ENCODE peak calls at places on chromosomes 6 and 20, in ten cellular contexts. One of them, this sample, is unnamed.

GRCh38 chr20:37758332-37758731 is 64.5 kb downstream of the CTNNBL1 start:
- DNase-seq in endodermal cell: peak; percentile 82
- DNase-seq in fibroblast of lung: no peak
- DNase-seq in uterus: no peak
- DNase-seq in CD8-positive, alpha-beta T cell: no peak
- DNase-seq in astrocyte: no peak
- DNase-seq in brain microvascular endothelial cell: no peak
- DNase-seq in SK-N-SH: no peak
- DNase-seq in IMR-90: no peak
- DNase-seq in astrocyte of the cerebellum: no peak
- DNase-seq in this sample: no peak

GRCh38 chr20:46348231-46348803 is 40.0 kb upstream of the CDH22 start:
- DNase-seq in fibroblast of lung: no peak
- DNase-seq in astrocyte: no peak
- DNase-seq in uterus: no peak
- DNase-seq in SK-N-SH: no peak
- DNase-seq in endodermal cell: peak; percentile 91
- DNase-seq in brain microvascular endothelial cell: peak; percentile 24
- DNase-seq in astrocyte of the cerebellum: no peak
- DNase-seq in IMR-90: peak; percentile 22
- DNase-seq in CD8-positive, alpha-beta T cell: no peak
- DNase-seq in this sample: no peak

GRCh38 chr6:75581231-75581630 is 20.4 kb upstream of the SENP6 start:
- DNase-seq in CD8-positive, alpha-beta T cell: no peak
- DNase-seq in SK-N-SH: no peak
- DNase-seq in brain microvascular endothelial cell: no peak
- DNase-seq in uterus: no peak
- DNase-seq in astrocyte: no peak
- DNase-seq in fibroblast of lung: no peak
- DNase-seq in astrocyte of the cerebellum: no peak
- DNase-seq in IMR-90: no peak
- DNase-seq in endodermal cell: no peak
- DNase-seq in this sample: no peak

GRCh38 chr6:108168501-108168979 is 2.7 kb downstream of the NR2E1 start:
- DNase-seq in astrocyte of the cerebellum: peak; percentile 66
- DNase-seq in fibroblast of lung: peak; percentile 38
- DNase-seq in uterus: no peak
- DNase-seq in endodermal cell: peak; percentile 88
- DNase-seq in brain microvascular endothelial cell: no peak
- DNase-seq in CD8-positive, alpha-beta T cell: no peak
- DNase-seq in astrocyte: peak; percentile 19
- DNase-seq in SK-N-SH: peak; percentile 74
- DNase-seq in IMR-90: no peak
- DNase-seq in this sample: no peak

GRCh38 chr6:157615411-157615763 is 207.7 kb upstream of the SNX9 start:
- DNase-seq in endodermal cell: no peak
- DNase-seq in fibroblast of lung: no peak
- DNase-seq in uterus: no peak
- DNase-seq in astrocyte of the cerebellum: no peak
- DNase-seq in astrocyte: no peak
- DNase-seq in CD8-positive, alpha-beta T cell: no peak
- DNase-seq in IMR-90: no peak
- DNase-seq in SK-N-SH: no peak
- DNase-seq in brain microvascular endothelial cell: no peak
- DNase-seq in this sample: no peak

GRCh38 chr6:84738996-84739865 is 25.2 kb downstream of the TBX18 start:
- DNase-seq in astrocyte: no peak
- DNase-seq in brain microvascular endothelial cell: no peak
- DNase-seq in endodermal cell: no peak
- DNase-seq in CD8-positive, alpha-beta T cell: no peak
- DNase-seq in fibroblast of lung: no peak
- DNase-seq in uterus: no peak
- DNase-seq in SK-N-SH: no peak
- DNase-seq in IMR-90: no peak
- DNase-seq in astrocyte of the cerebellum: no peak
- DNase-seq in this sample: no peak

GRCh38 chr20:59686404-59687346 is 82.3 kb downstream of the PHACTR3 start:
- DNase-seq in astrocyte: no peak
- DNase-seq in uterus: no peak
- DNase-seq in IMR-90: no peak
- DNase-seq in CD8-positive, alpha-beta T cell: no peak
- DNase-seq in SK-N-SH: no peak
- DNase-seq in astrocyte of the cerebellum: no peak
- DNase-seq in endodermal cell: no peak
- DNase-seq in brain microvascular endothelial cell: no peak
- DNase-seq in fibroblast of lung: no peak
- DNase-seq in this sample: no peak

GRCh38 chr6:47496935-47497579 is 19.5 kb downstream of the CD2AP start:
- DNase-seq in CD8-positive, alpha-beta T cell: no peak
- DNase-seq in SK-N-SH: no peak
- DNase-seq in brain microvascular endothelial cell: no peak
- DNase-seq in astrocyte of the cerebellum: no peak
- DNase-seq in fibroblast of lung: no peak
- DNase-seq in endodermal cell: no peak
- DNase-seq in uterus: no peak
- DNase-seq in astrocyte: no peak
- DNase-seq in IMR-90: no peak
- DNase-seq in this sample: no peak

GRCh38 chr6:19380287-19380686 is 456.9 kb upstream of the ID4 start:
- DNase-seq in SK-N-SH: no peak
- DNase-seq in astrocyte of the cerebellum: no peak
- DNase-seq in brain microvascular endothelial cell: peak; percentile 32
- DNase-seq in astrocyte: peak; percentile 40
- DNase-seq in IMR-90: no peak
- DNase-seq in CD8-positive, alpha-beta T cell: no peak
- DNase-seq in endodermal cell: no peak
- DNase-seq in uterus: no peak
- DNase-seq in fibroblast of lung: peak; percentile 61
- DNase-seq in this sample: no peak

GRCh38 chr6:134114918-134115714 is 62.7 kb upstream of the SLC2A12 start:
- DNase-seq in endodermal cell: no peak
- DNase-seq in fibroblast of lung: no peak
- DNase-seq in astrocyte of the cerebellum: no peak
- DNase-seq in brain microvascular endothelial cell: no peak
- DNase-seq in astrocyte: no peak
- DNase-seq in SK-N-SH: no peak
- DNase-seq in uterus: no peak
- DNase-seq in IMR-90: no peak
- DNase-seq in CD8-positive, alpha-beta T cell: no peak
- DNase-seq in this sample: no peak

GRCh38 chr6:42694586-42694985 is 27.8 kb downstream of the PRPH2 start:
- DNase-seq in brain microvascular endothelial cell: peak; percentile 49
- DNase-seq in astrocyte of the cerebellum: no peak
- DNase-seq in endodermal cell: no peak
- DNase-seq in CD8-positive, alpha-beta T cell: no peak
- DNase-seq in SK-N-SH: no peak
- DNase-seq in IMR-90: peak; percentile 67
- DNase-seq in uterus: peak; percentile 30
- DNase-seq in astrocyte: no peak
- DNase-seq in fibroblast of lung: peak; percentile 23
- DNase-seq in this sample: no peak

GRCh38 chr20:7770578-7770977 is 169.7 kb downstream of the HAO1 start:
- DNase-seq in CD8-positive, alpha-beta T cell: no peak
- DNase-seq in fibroblast of lung: peak; percentile 30
- DNase-seq in IMR-90: no peak
- DNase-seq in astrocyte: peak; percentile 18
- DNase-seq in brain microvascular endothelial cell: peak; percentile 17
- DNase-seq in uterus: no peak
- DNase-seq in astrocyte of the cerebellum: no peak
- DNase-seq in endodermal cell: no peak
- DNase-seq in SK-N-SH: no peak
- DNase-seq in this sample: peak; percentile 2

GRCh38 chr6:80744213-80744612 is 637.7 kb downstream of the BCKDHB start:
- DNase-seq in uterus: no peak
- DNase-seq in fibroblast of lung: no peak
- DNase-seq in endodermal cell: no peak
- DNase-seq in astrocyte: no peak
- DNase-seq in astrocyte of the cerebellum: no peak
- DNase-seq in SK-N-SH: no peak
- DNase-seq in brain microvascular endothelial cell: no peak
- DNase-seq in IMR-90: no peak
- DNase-seq in CD8-positive, alpha-beta T cell: no peak
- DNase-seq in this sample: no peak

GRCh38 chr6:80742481-80742880 is 636.0 kb downstream of the BCKDHB start:
- DNase-seq in fibroblast of lung: peak; percentile 56
- DNase-seq in brain microvascular endothelial cell: peak; percentile 33
- DNase-seq in astrocyte: peak; percentile 39
- DNase-seq in CD8-positive, alpha-beta T cell: no peak
- DNase-seq in uterus: no peak
- DNase-seq in IMR-90: peak; percentile 25
- DNase-seq in SK-N-SH: no peak
- DNase-seq in astrocyte of the cerebellum: peak; percentile 49
- DNase-seq in endodermal cell: no peak
- DNase-seq in this sample: no peak
- TF ChIP-seq CTCF in fibroblast of lung: peak; percentile 35
- TF ChIP-seq CTCF in brain microvascular endothelial cell: peak; percentile 36
- TF ChIP-seq CTCF in astrocyte: peak; percentile 37
- TF ChIP-seq CTCF in CD8-positive, alpha-beta T cell: no peak
- TF ChIP-seq CTCF in uterus: no peak
- TF ChIP-seq CTCF in IMR-90: peak; percentile 41
- TF ChIP-seq CTCF in SK-N-SH: peak; percentile 59
- TF ChIP-seq CTCF in astrocyte of the cerebellum: peak; percentile 44
- TF ChIP-seq CTCF in endodermal cell: peak; percentile 71
- TF ChIP-seq CTCF in this sample: no peak

GRCh38 chr6:74577619-74578018 is 628.2 kb downstream of the COL12A1 start:
- DNase-seq in uterus: no peak
- DNase-seq in fibroblast of lung: peak; percentile 7
- DNase-seq in IMR-90: no peak
- DNase-seq in brain microvascular endothelial cell: no peak
- DNase-seq in CD8-positive, alpha-beta T cell: no peak
- DNase-seq in astrocyte: no peak
- DNase-seq in astrocyte of the cerebellum: no peak
- DNase-seq in endodermal cell: no peak
- DNase-seq in SK-N-SH: no peak
- DNase-seq in this sample: no peak

GRCh38 chr6:74574794-74575193 is 631.1 kb downstream of the COL12A1 start:
- DNase-seq in SK-N-SH: peak; percentile 13
- DNase-seq in fibroblast of lung: peak; percentile 14
- DNase-seq in astrocyte: peak; percentile 8
- DNase-seq in astrocyte of the cerebellum: no peak
- DNase-seq in endodermal cell: peak; percentile 51
- DNase-seq in brain microvascular endothelial cell: peak; percentile 36
- DNase-seq in IMR-90: peak; percentile 58
- DNase-seq in CD8-positive, alpha-beta T cell: no peak
- DNase-seq in uterus: no peak
- DNase-seq in this sample: no peak

GRCh38 chr6:74581681-74582080 is 624.2 kb downstream of the COL12A1 start:
- DNase-seq in endodermal cell: no peak
- DNase-seq in CD8-positive, alpha-beta T cell: no peak
- DNase-seq in uterus: no peak
- DNase-seq in fibroblast of lung: no peak
- DNase-seq in IMR-90: no peak
- DNase-seq in astrocyte of the cerebellum: no peak
- DNase-seq in SK-N-SH: no peak
- DNase-seq in brain microvascular endothelial cell: no peak
- DNase-seq in astrocyte: no peak
- DNase-seq in this sample: no peak

GRCh38 chr6:74579794-74580193 is 626.1 kb downstream of the COL12A1 start:
- DNase-seq in fibroblast of lung: no peak
- DNase-seq in brain microvascular endothelial cell: no peak
- DNase-seq in endodermal cell: no peak
- DNase-seq in SK-N-SH: no peak
- DNase-seq in CD8-positive, alpha-beta T cell: no peak
- DNase-seq in IMR-90: no peak
- DNase-seq in astrocyte: no peak
- DNase-seq in astrocyte of the cerebellum: no peak
- DNase-seq in uterus: no peak
- DNase-seq in this sample: no peak

DNA sequence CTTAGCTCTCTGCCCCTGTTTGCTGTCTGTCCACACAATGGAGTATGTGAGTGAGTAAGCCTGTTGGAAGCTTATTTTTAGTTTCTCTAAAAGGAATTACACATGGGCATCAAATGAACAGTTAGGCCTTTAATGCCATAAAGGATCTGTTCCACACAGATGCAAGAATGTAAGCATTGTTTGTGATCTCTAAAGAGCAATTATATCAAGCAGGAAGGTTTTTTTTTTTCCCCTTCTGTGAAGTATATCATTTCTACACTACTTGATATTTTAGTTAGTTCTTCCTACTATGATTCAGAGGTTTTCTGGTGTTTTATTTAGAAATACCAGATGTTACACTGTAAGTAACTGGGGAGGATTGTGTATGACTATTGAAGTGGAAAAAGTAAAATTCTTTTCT is 627.5 kb downstream of the COL12A1 start:
- DNase-seq in uterus: no peak
- DNase-seq in brain microvascular endothelial cell: peak; percentile 11
- DNase-seq in CD8-positive, alpha-beta T cell: no peak
- DNase-seq in IMR-90: peak; percentile 89
- DNase-seq in astrocyte of the cerebellum: peak; percentile 63
- DNase-seq in astrocyte: peak; percentile 86
- DNase-seq in endodermal cell: no peak
- DNase-seq in SK-N-SH: no peak
- DNase-seq in fibroblast of lung: peak; percentile 85
- DNase-seq in this sample: no peak
- TF ChIP-seq CTCF in uterus: no peak
- TF ChIP-seq CTCF in brain microvascular endothelial cell: no peak
- TF ChIP-seq CTCF in CD8-positive, alpha-beta T cell: no peak
- TF ChIP-seq CTCF in IMR-90: no peak
- TF ChIP-seq CTCF in astrocyte of the cerebellum: no peak
- TF ChIP-seq CTCF in astrocyte: no peak
- TF ChIP-seq CTCF in endodermal cell: no peak
- TF ChIP-seq CTCF in SK-N-SH: no peak
- TF ChIP-seq CTCF in fibroblast of lung: no peak
- TF ChIP-seq CTCF in this sample: no peak

GRCh38 chr20:49579195-49579594 is 11.3 kb upstream of the PTGIS start:
- DNase-seq in astrocyte: no peak
- DNase-seq in astrocyte of the cerebellum: no peak
- DNase-seq in CD8-positive, alpha-beta T cell: no peak
- DNase-seq in SK-N-SH: no peak
- DNase-seq in uterus: no peak
- DNase-seq in IMR-90: no peak
- DNase-seq in fibroblast of lung: no peak
- DNase-seq in endodermal cell: no peak
- DNase-seq in brain microvascular endothelial cell: no peak
- DNase-seq in this sample: no peak
- TF ChIP-seq CTCF in astrocyte: no peak
- TF ChIP-seq CTCF in astrocyte of the cerebellum: no peak
- TF ChIP-seq CTCF in CD8-positive, alpha-beta T cell: no peak
- TF ChIP-seq CTCF in SK-N-SH: no peak
- TF ChIP-seq CTCF in uterus: no peak
- TF ChIP-seq CTCF in IMR-90: no peak
- TF ChIP-seq CTCF in fibroblast of lung: no peak
- TF ChIP-seq CTCF in endodermal cell: no peak
- TF ChIP-seq CTCF in brain microvascular endothelial cell: no peak
- TF ChIP-seq CTCF in this sample: no peak

DNA sequence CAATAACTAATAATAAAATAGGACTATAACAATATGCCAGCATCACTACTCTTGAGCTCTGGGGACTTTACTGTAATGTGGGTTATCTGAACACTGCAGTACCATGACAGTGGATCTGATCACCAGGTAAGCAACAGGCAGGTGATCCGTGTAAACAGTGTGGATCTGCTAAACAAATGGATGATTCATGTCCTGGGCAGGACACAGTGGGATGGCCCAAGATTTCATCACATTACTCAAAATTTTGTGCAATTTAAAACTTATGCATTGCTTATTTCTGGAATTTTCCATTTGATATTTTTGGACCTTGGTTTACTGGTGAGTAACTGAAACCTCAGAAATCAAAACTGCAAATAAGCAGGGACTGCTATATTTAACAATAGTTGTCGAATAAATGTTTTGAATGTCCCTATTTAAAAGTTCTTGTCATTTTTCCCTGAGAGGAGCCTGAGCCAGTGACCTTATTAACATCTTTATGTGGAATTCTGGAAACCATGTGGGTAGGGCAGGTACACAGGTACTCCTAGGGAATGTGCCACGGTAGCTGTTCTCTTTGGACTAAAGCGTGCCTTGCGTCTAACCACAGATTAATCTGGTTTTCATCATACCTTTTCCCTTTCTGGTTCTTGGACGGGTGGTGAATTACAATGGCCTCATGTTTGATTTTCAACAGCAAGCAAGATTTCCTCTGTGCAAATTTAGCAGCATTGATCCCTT is 214.5 kb upstream of the SASH1 start:
- DNase-seq in endodermal cell: no peak
- DNase-seq in CD8-positive, alpha-beta T cell: no peak
- DNase-seq in uterus: no peak
- DNase-seq in SK-N-SH: no peak
- DNase-seq in astrocyte of the cerebellum: no peak
- DNase-seq in fibroblast of lung: no peak
- DNase-seq in brain microvascular endothelial cell: no peak
- DNase-seq in astrocyte: no peak
- DNase-seq in IMR-90: no peak
- DNase-seq in this sample: no peak
- TF ChIP-seq CTCF in endodermal cell: no peak
- TF ChIP-seq CTCF in CD8-positive, alpha-beta T cell: no peak
- TF ChIP-seq CTCF in uterus: no peak
- TF ChIP-seq CTCF in SK-N-SH: no peak
- TF ChIP-seq CTCF in astrocyte of the cerebellum: no peak
- TF ChIP-seq CTCF in fibroblast of lung: no peak
- TF ChIP-seq CTCF in brain microvascular endothelial cell: no peak
- TF ChIP-seq CTCF in astrocyte: no peak
- TF ChIP-seq CTCF in IMR-90: no peak
- TF ChIP-seq CTCF in this sample: no peak